ENCODE peak calls at places on chromosomes 6 and 20, in five cellular contexts. One of them, this sample, is unnamed.
A peak's percentile ranks its signal among the peaks of the same experiment; 100 is the strongest.

GRCh38 chr6:97440590-97441176 is 157.7 kb upstream of the MMS22L start:
- DNase-seq in HEK293T: peak; percentile 64
- DNase-seq in SK-N-SH: peak; percentile 60
- DNase-seq in GM12878: no peak
- DNase-seq in HepG2: peak; percentile 54
- DNase-seq in this sample: peak; percentile 12

GRCh38 chr6:149317656-149318571 is at the start of gene TAB2:
- DNase-seq in HEK293T: peak; percentile 44
- DNase-seq in HepG2: no peak
- DNase-seq in GM12878: no peak
- DNase-seq in SK-N-SH: peak; percentile 73
- DNase-seq in this sample: peak; percentile 69

GRCh38 chr6:150738092-150738625 is 127.3 kb upstream of the MTHFD1L start:
- DNase-seq in HEK293T: no peak
- DNase-seq in GM12878: no peak
- DNase-seq in HepG2: no peak
- DNase-seq in SK-N-SH: no peak
- DNase-seq in this sample: no peak

GRCh38 chr6:20724443-20724842 is 190.2 kb downstream of the CDKAL1 start:
- DNase-seq in HEK293T: no peak
- DNase-seq in HepG2: no peak
- DNase-seq in SK-N-SH: no peak
- DNase-seq in GM12878: no peak
- DNase-seq in this sample: no peak

GRCh38 chr20:33450867-33451266 is 7.3 kb upstream of the SNTA1 start:
- DNase-seq in SK-N-SH: no peak
- DNase-seq in HEK293T: no peak
- DNase-seq in HepG2: no peak
- DNase-seq in GM12878: no peak
- DNase-seq in this sample: no peak

GRCh38 chr6:79413562-79414002 is 123.6 kb downstream of the LCA5 start:
- DNase-seq in GM12878: no peak
- DNase-seq in HepG2: no peak
- DNase-seq in HEK293T: no peak
- DNase-seq in SK-N-SH: no peak
- DNase-seq in this sample: no peak

GRCh38 chr6:79167931-79168694 is 66.4 kb downstream of the HMGN3 start:
- DNase-seq in HepG2: no peak
- DNase-seq in GM12878: no peak
- DNase-seq in SK-N-SH: no peak
- DNase-seq in HEK293T: no peak
- DNase-seq in this sample: no peak

GRCh38 chr20:57031867-57032355 is 234.5 kb downstream of the BMP7 start:
- DNase-seq in HepG2: no peak
- DNase-seq in HEK293T: no peak
- DNase-seq in GM12878: no peak
- DNase-seq in SK-N-SH: no peak
- DNase-seq in this sample: no peak

GRCh38 chr20:62953167-62953838 is 794 bp downstream of the SLC17A9 start:
- DNase-seq in GM12878: no peak
- DNase-seq in HEK293T: no peak
- DNase-seq in SK-N-SH: no peak
- DNase-seq in HepG2: no peak
- DNase-seq in this sample: no peak

GRCh38 chr6:75210885-75211739 is 5.3 kb upstream of the COL12A1 start:
- DNase-seq in HepG2: peak; percentile 37
- DNase-seq in SK-N-SH: peak; percentile 44
- DNase-seq in HEK293T: peak; percentile 38
- DNase-seq in GM12878: no peak
- DNase-seq in this sample: peak; percentile 55

GRCh38 chr6:117555262-117555849 is 47.0 kb downstream of the GOPC start:
- DNase-seq in HepG2: no peak
- DNase-seq in HEK293T: no peak
- DNase-seq in GM12878: no peak
- DNase-seq in SK-N-SH: no peak
- DNase-seq in this sample: no peak

GRCh38 chr20:60352580-60352979 is 394.4 kb downstream of the CDH26 start:
- DNase-seq in HepG2: no peak
- DNase-seq in SK-N-SH: no peak
- DNase-seq in GM12878: no peak
- DNase-seq in HEK293T: no peak
- DNase-seq in this sample: no peak
- TF ChIP-seq FOXM1 in HepG2: no peak
- TF ChIP-seq FOXM1 in SK-N-SH: no peak
- TF ChIP-seq FOXM1 in GM12878: no peak
- TF ChIP-seq FOXM1 in HEK293T: no peak
- TF ChIP-seq FOXM1 in this sample: no peak

DNA sequence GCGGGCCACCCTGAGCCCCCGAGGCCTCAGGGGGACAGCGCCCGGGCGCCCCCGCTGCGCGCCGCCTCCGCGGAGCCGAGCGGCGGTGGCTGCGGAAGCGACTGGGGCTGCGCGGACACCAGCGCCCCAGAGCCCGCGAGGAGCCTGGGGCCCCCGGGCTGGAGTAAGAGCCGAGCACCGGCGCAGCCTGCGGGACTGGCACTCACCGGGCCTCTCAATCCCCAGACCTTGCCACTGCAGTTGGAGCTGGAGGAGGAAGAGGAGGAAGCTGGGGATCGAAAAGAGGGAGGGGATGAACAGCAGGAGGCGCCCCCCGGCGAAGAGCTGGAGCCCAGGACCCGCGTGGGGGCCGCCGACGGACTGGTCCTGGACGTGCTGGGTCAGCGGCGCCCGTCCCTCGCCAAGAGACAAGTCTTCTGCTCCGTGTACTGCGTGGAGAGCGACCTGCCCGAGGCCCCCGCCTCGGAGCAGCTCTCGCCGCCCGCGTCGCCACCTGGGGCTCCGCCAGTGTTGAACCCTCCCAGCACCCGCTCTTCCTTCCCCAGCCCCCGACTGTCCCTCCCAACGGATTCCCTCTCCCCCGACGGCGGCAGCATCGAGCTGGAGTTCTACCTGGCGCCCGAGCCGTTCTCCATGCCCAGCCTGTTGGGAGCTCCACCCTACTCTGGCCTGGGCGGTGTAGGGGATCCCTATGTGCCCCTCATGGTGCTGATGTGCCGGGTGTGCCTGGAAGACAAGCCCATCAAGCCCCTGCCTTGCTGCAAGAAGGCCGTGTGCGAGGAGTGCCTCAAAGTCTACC is 579 bp downstream of the RNF217 start:
- DNase-seq in GM12878: no peak
- DNase-seq in HEK293T: peak; percentile 53
- DNase-seq in HepG2: no peak
- DNase-seq in SK-N-SH: peak; percentile 26
- DNase-seq in this sample: peak; percentile 55
- TF ChIP-seq FOXM1 in GM12878: no peak
- TF ChIP-seq FOXM1 in HEK293T: no peak
- TF ChIP-seq FOXM1 in HepG2: no peak
- TF ChIP-seq FOXM1 in SK-N-SH: no peak
- TF ChIP-seq FOXM1 in this sample: peak; percentile 31

GRCh38 chr6:47713200-47713599 is 14.8 kb downstream of the ADGRF4 start:
- DNase-seq in HepG2: no peak
- DNase-seq in SK-N-SH: no peak
- DNase-seq in GM12878: no peak
- DNase-seq in HEK293T: no peak
- DNase-seq in this sample: no peak

GRCh38 chr6:47714802-47715201 is 16.4 kb downstream of the ADGRF4 start:
- DNase-seq in SK-N-SH: no peak
- DNase-seq in GM12878: no peak
- DNase-seq in HepG2: no peak
- DNase-seq in HEK293T: no peak
- DNase-seq in this sample: peak; percentile 8

GRCh38 chr6:47709160-47709559 is 10.8 kb downstream of the ADGRF4 start:
- DNase-seq in GM12878: no peak
- DNase-seq in HepG2: no peak
- DNase-seq in SK-N-SH: no peak
- DNase-seq in HEK293T: no peak
- DNase-seq in this sample: no peak

GRCh38 chr6:47715782-47716181 is 17.4 kb downstream of the ADGRF4 start:
- DNase-seq in HepG2: no peak
- DNase-seq in GM12878: no peak
- DNase-seq in HEK293T: no peak
- DNase-seq in SK-N-SH: no peak
- DNase-seq in this sample: no peak

DNA sequence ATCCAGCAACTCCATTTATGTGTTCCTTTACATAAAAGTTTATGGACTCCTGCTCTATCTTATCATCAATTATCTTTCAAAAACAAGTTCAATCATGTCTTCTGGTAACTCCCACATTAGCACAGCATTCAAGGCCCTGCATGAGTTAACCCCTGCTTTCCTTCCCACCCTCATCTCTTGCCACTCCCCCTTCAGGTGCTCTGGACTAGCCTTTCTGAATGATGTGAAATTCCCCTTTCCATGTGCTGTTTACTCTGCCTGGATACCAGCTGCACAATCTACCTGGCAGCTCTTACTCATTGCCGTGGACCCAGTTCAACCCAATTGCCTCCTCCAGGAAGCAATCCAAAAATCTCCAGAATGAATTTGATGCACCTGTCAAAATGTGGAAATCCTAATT is 11.9 kb downstream of the ADGRF4 start:
- DNase-seq in SK-N-SH: no peak
- DNase-seq in GM12878: no peak
- DNase-seq in HEK293T: no peak
- DNase-seq in HepG2: no peak
- DNase-seq in this sample: no peak
- TF ChIP-seq FOXM1 in SK-N-SH: no peak
- TF ChIP-seq FOXM1 in GM12878: no peak
- TF ChIP-seq FOXM1 in HEK293T: no peak
- TF ChIP-seq FOXM1 in HepG2: no peak
- TF ChIP-seq FOXM1 in this sample: no peak

GRCh38 chr6:43910638-43911353 is 140.8 kb downstream of the VEGFA start:
- DNase-seq in HepG2: no peak
- DNase-seq in HEK293T: no peak
- DNase-seq in GM12878: no peak
- DNase-seq in SK-N-SH: no peak
- DNase-seq in this sample: peak; percentile 73
- TF ChIP-seq FOXM1 in HepG2: no peak
- TF ChIP-seq FOXM1 in HEK293T: no peak
- TF ChIP-seq FOXM1 in GM12878: no peak
- TF ChIP-seq FOXM1 in SK-N-SH: no peak
- TF ChIP-seq FOXM1 in this sample: no peak

DNA sequence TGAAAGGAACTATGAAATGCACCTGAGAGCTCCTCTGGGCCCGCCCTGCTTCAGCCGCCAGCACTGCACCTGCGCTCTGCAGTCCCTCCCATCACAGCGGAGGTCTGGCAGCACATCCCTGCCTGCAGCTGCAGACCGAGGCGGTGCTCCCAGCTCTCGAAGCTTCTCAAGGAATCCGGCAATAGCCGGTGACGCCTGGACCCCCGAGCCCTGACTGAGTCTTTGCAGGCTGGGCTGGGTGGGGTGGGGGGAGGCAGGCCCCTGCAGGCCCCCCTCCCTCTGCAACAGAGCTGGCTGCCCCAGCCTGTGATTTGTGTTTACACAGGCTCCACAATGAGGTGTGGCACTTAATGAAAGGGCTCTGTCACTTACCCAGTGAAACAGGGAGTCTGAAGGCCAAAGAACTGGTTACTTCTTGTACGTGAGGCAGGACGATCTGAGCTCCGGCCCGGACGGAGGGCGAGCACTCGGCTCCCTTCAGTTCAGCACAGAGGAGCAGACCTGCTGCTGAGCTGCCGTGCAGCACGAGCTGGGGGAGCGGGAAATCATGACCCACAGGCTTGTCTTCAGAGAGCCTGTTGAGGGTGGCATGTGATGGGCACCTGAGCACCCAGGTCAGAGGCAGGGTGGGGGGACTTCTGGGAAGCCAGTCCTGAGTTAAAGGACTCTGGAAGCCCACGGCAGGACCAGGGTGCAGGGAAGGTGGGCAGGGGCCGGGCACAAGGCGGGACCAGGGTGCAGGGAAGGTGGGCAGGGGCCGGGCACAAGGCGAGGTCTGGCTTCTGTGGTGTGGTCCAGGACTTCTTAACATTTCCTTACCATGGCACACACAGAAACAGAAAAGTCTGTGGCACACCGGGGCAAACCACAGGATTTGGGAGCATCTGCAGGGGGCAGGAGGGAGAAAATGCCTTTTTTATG is 192.3 kb upstream of the THBS2 start:
- DNase-seq in GM12878: no peak
- DNase-seq in HEK293T: no peak
- DNase-seq in HepG2: no peak
- DNase-seq in SK-N-SH: no peak
- DNase-seq in this sample: no peak
- TF ChIP-seq FOXM1 in GM12878: no peak
- TF ChIP-seq FOXM1 in HEK293T: no peak
- TF ChIP-seq FOXM1 in HepG2: no peak
- TF ChIP-seq FOXM1 in SK-N-SH: no peak
- TF ChIP-seq FOXM1 in this sample: no peak

DNA sequence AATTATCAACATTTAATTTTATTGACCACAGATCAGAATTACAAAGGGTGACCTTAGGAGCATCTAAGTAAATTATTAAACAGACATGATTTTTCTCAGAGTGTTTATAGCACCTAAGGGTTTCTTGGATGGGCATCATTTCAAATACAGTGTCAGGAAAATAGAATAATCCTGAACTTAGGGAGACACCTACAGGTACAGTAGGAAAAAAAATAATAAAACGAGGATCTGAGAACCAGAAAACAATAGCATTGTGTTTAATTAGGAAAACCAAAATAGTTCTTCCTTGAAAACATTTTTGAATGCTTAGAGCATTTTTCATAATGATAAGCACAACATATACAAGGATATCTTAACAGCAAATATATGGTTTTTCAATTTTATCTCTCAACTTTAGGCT is 39.2 kb downstream of the MMUT start:
- DNase-seq in HepG2: no peak
- DNase-seq in HEK293T: no peak
- DNase-seq in SK-N-SH: peak; percentile 16
- DNase-seq in GM12878: no peak
- DNase-seq in this sample: no peak
- TF ChIP-seq FOXM1 in HepG2: no peak
- TF ChIP-seq FOXM1 in HEK293T: no peak
- TF ChIP-seq FOXM1 in SK-N-SH: no peak
- TF ChIP-seq FOXM1 in GM12878: no peak
- TF ChIP-seq FOXM1 in this sample: no peak